ENCODE peak calls at places on chromosomes 5 and 9, in four cellular contexts. L is HepG2, B is tibial nerve, G is heart right ventricle. V is an unnamed sample.

GRCh38 chr9:135077497-135078200 is 9.8 kb upstream of the OLFM1 start:
- DNase-seq in B (no peak), L (no peak), G (no peak), V (no peak)

GRCh38 chr5:81303563-81303962 is 2.2 kb downstream of the ZCCHC9 start:
- DNase-seq in B (no peak), L (peak; percentile 20), G (no peak), V (no peak)

GRCh38 chr5:72178910-72179815 is 71.9 kb downstream of the MAP1B start:
- DNase-seq in B (peak; percentile 88), G (peak; percentile 45), L (no peak), V (peak; percentile 53)

GRCh38 chr9:22682536-22683392 is 236.1 kb downstream of the DMRTA1 start:
- DNase-seq in G (no peak), L (no peak), B (no peak), V (no peak)

GRCh38 chr9:89740722-89741121 is 135.9 kb downstream of the GADD45G start:
- DNase-seq in B (no peak), L (no peak), G (no peak), V (no peak)

GRCh38 chr5:138349842-138350635 is 2.4 kb upstream of the KDM3B start:
- DNase-seq in G (no peak), L (no peak), B (no peak), V (no peak)

GRCh38 chr5:157100140-157100679 is 8.6 kb downstream of the HAVCR2 start:
- DNase-seq in B (no peak), L (no peak), G (no peak), V (no peak)

GRCh38 chr5:124617787-124618186 is 128.7 kb downstream of the ZNF608 start:
- DNase-seq in L (no peak), B (no peak), G (no peak), V (no peak)

GRCh38 chr5:127192836-127193341 is 97.7 kb upstream of the MEGF10 start:
- DNase-seq in L (no peak), G (no peak), B (no peak), V (no peak)

GRCh38 chr5:95725937-95726810 is 5.0 kb upstream of the RHOBTB3 start:
- DNase-seq in B (no peak), L (no peak), G (no peak), V (no peak)

GRCh38 chr5:146948666-146949065 is 70.1 kb upstream of the PPP2R2B start:
- DNase-seq in L (no peak), G (no peak), B (no peak), V (no peak)

GRCh38 chr5:147081256-147081872 is 153.5 kb upstream of the STK32A start:
- DNase-seq in G (no peak), B (no peak), L (no peak), V (no peak)

GRCh38 chr9:16309350-16310271 is 560.9 kb downstream of the BNC2 start:
- DNase-seq in L (no peak), G (peak; percentile 34), B (peak; percentile 66), V (no peak)

GRCh38 chr5:179793470-179794139 is at the start of gene LTC4S:
- DNase-seq in G (peak; percentile 84), B (peak; percentile 73), L (no peak), V (peak; percentile 77)

GRCh38 chr9:127177682-127178265 is 55.3 kb upstream of the ANGPTL2 start:
- DNase-seq in B (no peak), G (no peak), L (no peak), V (no peak)

GRCh38 chr9:117720066-117720465 is 15.9 kb downstream of the TLR4 start:
- DNase-seq in G (no peak), L (no peak), B (no peak), V (no peak)

GRCh38 chr9:117720555-117720954 is 16.4 kb downstream of the TLR4 start:
- DNase-seq in L (no peak), B (peak; percentile 72), G (peak; percentile 37), V (no peak)

GRCh38 chr9:117720987-117721386 is 16.8 kb downstream of the TLR4 start:
- DNase-seq in B (no peak), L (no peak), G (no peak), V (no peak)

GRCh38 chr9:117723986-117724654 is 19.9 kb downstream of the TLR4 start:
- DNase-seq in G (no peak), L (no peak), B (no peak), V (no peak)

GRCh38 chr9:117722108-117722761 is 18.0 kb downstream of the TLR4 start:
- DNase-seq in B (no peak), G (no peak), L (no peak), V (no peak)
- H3K4me1 ChIP-seq in B (peaks cover 33% of the 10 kb centered on the region), G (peaks cover 68% of the 10 kb centered on the region), L (no peaks in the 10 kb centered on the region), V (peaks cover 18% of the 10 kb centered on the region)

GRCh38 chr5:140106101-140106500 is 7.8 kb upstream of the PURA start:
- DNase-seq in G (no peak), L (no peak), B (no peak), V (no peak)
- TF ChIP-seq CTCF in G (no peak), L (peak; percentile 7), B (no peak), V (no peak)

DNA sequence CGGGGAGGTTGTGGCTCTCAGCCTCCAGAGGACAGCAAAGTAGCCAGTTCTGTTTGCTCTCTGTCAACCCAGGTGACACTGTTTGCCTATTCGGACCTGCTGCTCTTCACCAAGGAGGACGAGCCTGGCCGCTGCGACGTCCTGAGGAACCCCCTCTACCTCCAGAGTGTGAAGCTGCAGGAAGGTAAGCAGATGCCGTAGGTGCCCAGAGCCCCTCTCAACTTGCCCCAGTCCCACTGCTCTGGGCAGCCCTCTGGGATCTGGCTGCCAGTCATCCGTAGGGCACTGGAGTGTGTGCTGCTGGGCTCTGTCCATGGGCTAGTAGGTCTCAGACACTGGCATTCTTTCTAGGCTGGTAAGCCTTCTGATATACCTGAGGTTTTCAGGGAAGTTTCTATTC is 59.3 kb downstream of the RGS3 start:
- DNase-seq in B (no peak), G (no peak), L (no peak), V (no peak)
- H3K4me3 ChIP-seq in B (no peak overlapping the region), G (no peak overlapping the region), L (no peak overlapping the region), V (no peak overlapping the region)

GRCh38 chr9:128913048-128913900 is 7.5 kb upstream of the PHYHD1 start:
- DNase-seq in G (no peak), L (no peak), B (no peak), V (no peak)
- H3K4me1 ChIP-seq in G (peaks cover 91% of the 10 kb centered on the region), L (peaks cover 77% of the 10 kb centered on the region), B (peaks cover 89% of the 10 kb centered on the region), V (peaks cover 26% of the 10 kb centered on the region)

DNA sequence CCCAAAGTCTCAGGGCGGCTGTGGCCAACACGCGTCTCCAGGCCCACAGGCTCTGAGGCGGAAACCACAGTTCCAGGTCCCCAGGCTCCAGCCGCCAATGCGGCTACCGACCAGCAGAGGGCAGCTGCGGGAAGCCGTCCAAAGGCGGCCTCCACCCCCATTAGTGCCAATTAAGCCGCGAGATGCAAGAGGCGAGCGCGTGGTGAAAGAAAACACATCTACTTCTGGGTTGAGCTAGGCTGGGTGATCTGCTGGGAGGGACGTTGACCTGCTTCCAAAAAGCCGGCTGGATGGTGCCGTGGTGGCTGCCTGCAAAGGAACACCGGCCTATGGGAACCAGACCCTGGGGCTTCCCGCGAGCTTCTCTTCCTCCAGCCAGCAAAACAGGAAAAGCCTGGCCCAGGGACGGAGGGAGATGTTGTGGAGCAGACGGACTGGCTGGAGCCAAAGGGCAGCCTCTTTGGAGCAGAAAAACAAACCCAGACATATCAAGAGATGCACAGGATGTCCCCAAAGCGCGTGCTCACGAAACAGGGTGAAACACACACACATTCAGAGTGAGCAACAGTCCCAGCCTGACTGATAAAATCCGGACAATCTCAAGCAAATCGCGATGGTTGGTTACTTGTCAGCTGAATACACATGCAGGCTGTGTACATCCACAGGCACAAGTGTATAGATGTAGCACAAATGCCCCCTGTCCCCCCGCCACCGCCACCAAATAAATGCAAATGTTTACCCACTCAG is 187.1 kb upstream of the BRINP1 start:
- DNase-seq in L (peak; percentile 27), G (peak; percentile 80), B (peak; percentile 61), V (peak; percentile 72)
- TF ChIP-seq CTCF in L (peak; percentile 94), G (peak; percentile 91), B (peak; percentile 79), V (peak; percentile 66)

V was measured in lung.